ENCODE peak calls at places on chromosomes 3 and 15, in nine cellular contexts. One of them, this sample, is unnamed.

GRCh38 chr3:129315386-129315991 is 36.8 kb downstream of the HMCES start:
- DNase-seq in AG04450: no peak
- DNase-seq in substantia nigra: peak
- DNase-seq in vagina: no peak
- DNase-seq in CD4-positive, CD25-positive, alpha-beta regulatory T cell: no peak
- DNase-seq in cardiac muscle cell: peak
- DNase-seq in neuronal stem cell: no peak
- DNase-seq in mesenchymal stem cell: peak
- DNase-seq in upper lobe of right lung: peak
- DNase-seq in this sample: no peak

GRCh38 chr3:72953325-72953956 is 43.2 kb upstream of the PPP4R2 start:
- DNase-seq in AG04450: no peak
- DNase-seq in neuronal stem cell: no peak
- DNase-seq in upper lobe of right lung: no peak
- DNase-seq in vagina: no peak
- DNase-seq in cardiac muscle cell: no peak
- DNase-seq in substantia nigra: no peak
- DNase-seq in mesenchymal stem cell: peak
- DNase-seq in CD4-positive, CD25-positive, alpha-beta regulatory T cell: no peak
- DNase-seq in this sample: no peak

GRCh38 chr3:16090013-16090412 is 84.5 kb upstream of the GALNT15 start:
- DNase-seq in vagina: no peak
- DNase-seq in substantia nigra: no peak
- DNase-seq in neuronal stem cell: no peak
- DNase-seq in AG04450: peak
- DNase-seq in cardiac muscle cell: no peak
- DNase-seq in mesenchymal stem cell: peak
- DNase-seq in CD4-positive, CD25-positive, alpha-beta regulatory T cell: no peak
- DNase-seq in upper lobe of right lung: no peak
- DNase-seq in this sample: no peak

GRCh38 chr3:37910666-37911400 is 49.2 kb downstream of the CTDSPL start:
- DNase-seq in neuronal stem cell: no peak
- DNase-seq in substantia nigra: no peak
- DNase-seq in AG04450: no peak
- DNase-seq in cardiac muscle cell: no peak
- DNase-seq in CD4-positive, CD25-positive, alpha-beta regulatory T cell: no peak
- DNase-seq in vagina: no peak
- DNase-seq in upper lobe of right lung: no peak
- DNase-seq in mesenchymal stem cell: no peak
- DNase-seq in this sample: no peak

GRCh38 chr3:50342818-50343633 is 2.4 kb upstream of the RASSF1 start:
- DNase-seq in cardiac muscle cell: no peak
- DNase-seq in vagina: no peak
- DNase-seq in upper lobe of right lung: no peak
- DNase-seq in neuronal stem cell: no peak
- DNase-seq in mesenchymal stem cell: no peak
- DNase-seq in AG04450: no peak
- DNase-seq in substantia nigra: no peak
- DNase-seq in CD4-positive, CD25-positive, alpha-beta regulatory T cell: no peak
- DNase-seq in this sample: no peak

GRCh38 chr3:59425371-59425770 is 375.5 kb upstream of the CFAP20DC start:
- DNase-seq in neuronal stem cell: no peak
- DNase-seq in AG04450: peak
- DNase-seq in substantia nigra: no peak
- DNase-seq in CD4-positive, CD25-positive, alpha-beta regulatory T cell: no peak
- DNase-seq in upper lobe of right lung: no peak
- DNase-seq in mesenchymal stem cell: peak
- DNase-seq in cardiac muscle cell: no peak
- DNase-seq in vagina: no peak
- DNase-seq in this sample: no peak

GRCh38 chr15:84669726-84670125 is 11.7 kb upstream of the NMB start:
- DNase-seq in neuronal stem cell: no peak
- DNase-seq in substantia nigra: no peak
- DNase-seq in mesenchymal stem cell: no peak
- DNase-seq in upper lobe of right lung: no peak
- DNase-seq in CD4-positive, CD25-positive, alpha-beta regulatory T cell: no peak
- DNase-seq in vagina: no peak
- DNase-seq in cardiac muscle cell: no peak
- DNase-seq in AG04450: no peak
- DNase-seq in this sample: no peak

GRCh38 chr15:91904942-91905341 is 51.4 kb downstream of the SLCO3A1 start:
- DNase-seq in substantia nigra: no peak
- DNase-seq in vagina: no peak
- DNase-seq in CD4-positive, CD25-positive, alpha-beta regulatory T cell: no peak
- DNase-seq in mesenchymal stem cell: no peak
- DNase-seq in neuronal stem cell: no peak
- DNase-seq in upper lobe of right lung: no peak
- DNase-seq in cardiac muscle cell: no peak
- DNase-seq in AG04450: no peak
- DNase-seq in this sample: no peak

GRCh38 chr15:28943611-28944230 is 57.9 kb downstream of the APBA2 start:
- DNase-seq in AG04450: no peak
- DNase-seq in neuronal stem cell: no peak
- DNase-seq in vagina: no peak
- DNase-seq in upper lobe of right lung: no peak
- DNase-seq in substantia nigra: no peak
- DNase-seq in CD4-positive, CD25-positive, alpha-beta regulatory T cell: no peak
- DNase-seq in cardiac muscle cell: no peak
- DNase-seq in mesenchymal stem cell: no peak
- DNase-seq in this sample: no peak

GRCh38 chr3:31652296-31652695 is 119.6 kb downstream of the STT3B start:
- DNase-seq in upper lobe of right lung: no peak
- DNase-seq in CD4-positive, CD25-positive, alpha-beta regulatory T cell: no peak
- DNase-seq in neuronal stem cell: no peak
- DNase-seq in vagina: no peak
- DNase-seq in mesenchymal stem cell: no peak
- DNase-seq in substantia nigra: no peak
- DNase-seq in cardiac muscle cell: no peak
- DNase-seq in AG04450: no peak
- DNase-seq in this sample: no peak

GRCh38 chr3:195441971-195442572 is 748 bp downstream of the ACAP2 start:
- DNase-seq in mesenchymal stem cell: peak
- DNase-seq in AG04450: no peak
- DNase-seq in CD4-positive, CD25-positive, alpha-beta regulatory T cell: peak
- DNase-seq in neuronal stem cell: no peak
- DNase-seq in cardiac muscle cell: peak
- DNase-seq in substantia nigra: peak
- DNase-seq in upper lobe of right lung: peak
- DNase-seq in vagina: no peak
- DNase-seq in this sample: peak

GRCh38 chr15:66886241-66886675 is 179.1 kb upstream of the SMAD3 start:
- DNase-seq in cardiac muscle cell: no peak
- DNase-seq in neuronal stem cell: no peak
- DNase-seq in upper lobe of right lung: no peak
- DNase-seq in CD4-positive, CD25-positive, alpha-beta regulatory T cell: no peak
- DNase-seq in vagina: peak
- DNase-seq in substantia nigra: no peak
- DNase-seq in mesenchymal stem cell: no peak
- DNase-seq in AG04450: no peak
- DNase-seq in this sample: no peak

GRCh38 chr3:138307896-138308295 is 21.8 kb downstream of the NME9 start:
- DNase-seq in upper lobe of right lung: no peak
- DNase-seq in cardiac muscle cell: no peak
- DNase-seq in mesenchymal stem cell: no peak
- DNase-seq in neuronal stem cell: no peak
- DNase-seq in substantia nigra: no peak
- DNase-seq in vagina: no peak
- DNase-seq in CD4-positive, CD25-positive, alpha-beta regulatory T cell: no peak
- DNase-seq in AG04450: no peak
- DNase-seq in this sample: no peak

GRCh38 chr15:57403007-57403406 is 26.7 kb downstream of the CGNL1 start:
- DNase-seq in substantia nigra: no peak
- DNase-seq in cardiac muscle cell: no peak
- DNase-seq in upper lobe of right lung: no peak
- DNase-seq in mesenchymal stem cell: no peak
- DNase-seq in vagina: no peak
- DNase-seq in CD4-positive, CD25-positive, alpha-beta regulatory T cell: no peak
- DNase-seq in AG04450: no peak
- DNase-seq in neuronal stem cell: no peak
- DNase-seq in this sample: no peak

GRCh38 chr15:62828364-62828763 is 214.2 kb upstream of the TPM1 start:
- DNase-seq in neuronal stem cell: no peak
- DNase-seq in vagina: no peak
- DNase-seq in AG04450: no peak
- DNase-seq in substantia nigra: no peak
- DNase-seq in upper lobe of right lung: no peak
- DNase-seq in CD4-positive, CD25-positive, alpha-beta regulatory T cell: no peak
- DNase-seq in cardiac muscle cell: no peak
- DNase-seq in mesenchymal stem cell: peak
- DNase-seq in this sample: no peak

GRCh38 chr3:127304121-127304744 is 16.4 kb upstream of the PRR20G start:
- DNase-seq in cardiac muscle cell: peak
- DNase-seq in neuronal stem cell: no peak
- DNase-seq in substantia nigra: no peak
- DNase-seq in upper lobe of right lung: peak
- DNase-seq in CD4-positive, CD25-positive, alpha-beta regulatory T cell: no peak
- DNase-seq in mesenchymal stem cell: no peak
- DNase-seq in vagina: no peak
- DNase-seq in AG04450: no peak
- DNase-seq in this sample: peak

GRCh38 chr15:46815765-46816164 is 901.5 kb upstream of the SEMA6D start:
- DNase-seq in substantia nigra: no peak
- DNase-seq in CD4-positive, CD25-positive, alpha-beta regulatory T cell: no peak
- DNase-seq in neuronal stem cell: no peak
- DNase-seq in upper lobe of right lung: no peak
- DNase-seq in vagina: no peak
- DNase-seq in cardiac muscle cell: peak
- DNase-seq in mesenchymal stem cell: no peak
- DNase-seq in AG04450: no peak
- DNase-seq in this sample: no peak

GRCh38 chr15:68385671-68386586 is 46.0 kb downstream of the ITGA11 start:
- DNase-seq in AG04450: no peak
- DNase-seq in cardiac muscle cell: no peak
- DNase-seq in CD4-positive, CD25-positive, alpha-beta regulatory T cell: no peak
- DNase-seq in vagina: peak
- DNase-seq in upper lobe of right lung: peak
- DNase-seq in substantia nigra: no peak
- DNase-seq in mesenchymal stem cell: no peak
- DNase-seq in neuronal stem cell: no peak
- DNase-seq in this sample: no peak

GRCh38 chr3:15782429-15782828 is 15.3 kb downstream of the ANKRD28 start:
- DNase-seq in upper lobe of right lung: no peak
- DNase-seq in neuronal stem cell: no peak
- DNase-seq in mesenchymal stem cell: no peak
- DNase-seq in CD4-positive, CD25-positive, alpha-beta regulatory T cell: no peak
- DNase-seq in cardiac muscle cell: no peak
- DNase-seq in AG04450: no peak
- DNase-seq in substantia nigra: no peak
- DNase-seq in vagina: no peak
- DNase-seq in this sample: no peak

GRCh38 chr3:63043631-63044030 is 168.4 kb upstream of the CADPS start:
- DNase-seq in vagina: no peak
- DNase-seq in substantia nigra: no peak
- DNase-seq in CD4-positive, CD25-positive, alpha-beta regulatory T cell: no peak
- DNase-seq in mesenchymal stem cell: no peak
- DNase-seq in neuronal stem cell: no peak
- DNase-seq in AG04450: no peak
- DNase-seq in upper lobe of right lung: no peak
- DNase-seq in cardiac muscle cell: no peak
- DNase-seq in this sample: no peak

GRCh38 chr3:184618793-184619192 is 57.2 kb downstream of the EPHB3 start:
- DNase-seq in neuronal stem cell: no peak
- DNase-seq in AG04450: no peak
- DNase-seq in substantia nigra: no peak
- DNase-seq in upper lobe of right lung: no peak
- DNase-seq in mesenchymal stem cell: no peak
- DNase-seq in vagina: no peak
- DNase-seq in cardiac muscle cell: no peak
- DNase-seq in CD4-positive, CD25-positive, alpha-beta regulatory T cell: no peak
- DNase-seq in this sample: no peak
- H3K27ac ChIP-seq in neuronal stem cell: no peak
- H3K27ac ChIP-seq in AG04450: no peak
- H3K27ac ChIP-seq in substantia nigra: no peak
- H3K27ac ChIP-seq in upper lobe of right lung: no peak
- H3K27ac ChIP-seq in mesenchymal stem cell: no peak
- H3K27ac ChIP-seq in vagina: no peak
- H3K27ac ChIP-seq in cardiac muscle cell: no peak
- H3K27ac ChIP-seq in CD4-positive, CD25-positive, alpha-beta regulatory T cell: no peak
- H3K27ac ChIP-seq in this sample: no peak

GRCh38 chr3:156382458-156383346 is 172.2 kb downstream of the SSR3 start:
- DNase-seq in CD4-positive, CD25-positive, alpha-beta regulatory T cell: no peak
- DNase-seq in AG04450: no peak
- DNase-seq in cardiac muscle cell: peak
- DNase-seq in upper lobe of right lung: no peak
- DNase-seq in mesenchymal stem cell: peak
- DNase-seq in substantia nigra: peak
- DNase-seq in vagina: no peak
- DNase-seq in neuronal stem cell: no peak
- DNase-seq in this sample: no peak
- H3K27ac ChIP-seq in CD4-positive, CD25-positive, alpha-beta regulatory T cell: no peak
- H3K27ac ChIP-seq in AG04450: no peak
- H3K27ac ChIP-seq in cardiac muscle cell: no peak
- H3K27ac ChIP-seq in upper lobe of right lung: no peak
- H3K27ac ChIP-seq in mesenchymal stem cell: no peak
- H3K27ac ChIP-seq in substantia nigra: no peak
- H3K27ac ChIP-seq in vagina: no peak
- H3K27ac ChIP-seq in neuronal stem cell: no peak
- H3K27ac ChIP-seq in this sample: no peak

DNA sequence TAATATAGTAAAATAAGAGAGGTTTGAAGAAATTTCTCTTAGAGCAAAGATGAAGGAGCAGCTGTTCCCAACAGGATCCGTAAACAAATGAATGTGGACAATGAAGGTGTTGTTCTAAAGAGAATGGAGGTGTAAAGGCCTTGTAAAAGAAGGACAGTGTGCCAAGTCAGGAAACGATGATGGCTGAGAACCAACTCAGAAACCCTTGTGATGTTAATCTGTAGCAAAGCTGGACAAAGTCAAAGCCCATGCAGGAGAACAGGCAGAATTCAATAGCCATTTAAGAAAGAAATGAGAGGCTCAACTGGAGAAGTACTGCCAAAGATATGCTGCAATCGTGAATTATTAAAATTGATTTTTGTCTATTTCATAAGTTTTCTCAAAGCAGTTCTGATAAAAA is 192.2 kb downstream of the MBNL1 start:
- DNase-seq in mesenchymal stem cell: no peak
- DNase-seq in neuronal stem cell: no peak
- DNase-seq in AG04450: no peak
- DNase-seq in vagina: no peak
- DNase-seq in substantia nigra: no peak
- DNase-seq in upper lobe of right lung: no peak
- DNase-seq in cardiac muscle cell: no peak
- DNase-seq in CD4-positive, CD25-positive, alpha-beta regulatory T cell: no peak
- DNase-seq in this sample: no peak
- H3K27ac ChIP-seq in mesenchymal stem cell: no peak
- H3K27ac ChIP-seq in neuronal stem cell: no peak
- H3K27ac ChIP-seq in AG04450: no peak
- H3K27ac ChIP-seq in vagina: no peak
- H3K27ac ChIP-seq in substantia nigra: peak
- H3K27ac ChIP-seq in upper lobe of right lung: no peak
- H3K27ac ChIP-seq in cardiac muscle cell: no peak
- H3K27ac ChIP-seq in CD4-positive, CD25-positive, alpha-beta regulatory T cell: peak
- H3K27ac ChIP-seq in this sample: no peak

DNA sequence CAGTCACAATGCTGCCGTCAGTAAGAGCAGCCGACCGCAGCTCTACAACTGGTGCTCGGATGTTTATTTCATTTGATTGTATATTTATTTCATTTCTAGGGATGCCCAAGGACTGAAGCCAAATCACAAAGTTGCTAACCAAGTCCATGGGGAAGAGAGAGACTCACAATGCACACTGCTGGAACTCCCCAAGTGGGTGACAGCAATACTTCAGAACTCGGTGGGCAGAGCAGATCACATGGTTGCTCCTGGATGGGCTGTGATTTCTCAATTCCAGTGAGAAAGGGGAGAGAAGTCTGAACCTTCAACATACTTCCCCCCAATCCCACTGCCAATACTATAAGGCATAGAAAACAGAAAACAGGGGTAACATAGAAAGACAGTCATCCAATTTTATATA is 265.8 kb upstream of the WNT5A start:
- DNase-seq in mesenchymal stem cell: no peak
- DNase-seq in AG04450: no peak
- DNase-seq in substantia nigra: no peak
- DNase-seq in neuronal stem cell: no peak
- DNase-seq in CD4-positive, CD25-positive, alpha-beta regulatory T cell: no peak
- DNase-seq in upper lobe of right lung: no peak
- DNase-seq in cardiac muscle cell: no peak
- DNase-seq in vagina: no peak
- DNase-seq in this sample: no peak
- H3K27ac ChIP-seq in mesenchymal stem cell: no peak
- H3K27ac ChIP-seq in AG04450: no peak
- H3K27ac ChIP-seq in substantia nigra: no peak
- H3K27ac ChIP-seq in neuronal stem cell: no peak
- H3K27ac ChIP-seq in CD4-positive, CD25-positive, alpha-beta regulatory T cell: no peak
- H3K27ac ChIP-seq in upper lobe of right lung: no peak
- H3K27ac ChIP-seq in cardiac muscle cell: no peak
- H3K27ac ChIP-seq in vagina: no peak
- H3K27ac ChIP-seq in this sample: no peak